ENCODE peak calls at places on chromosome 5, in six cellular contexts. One of them, this sample, is unnamed.

GRCh38 chr5:137621861-137622823 is 113.7 kb downstream of the KLHL3 start:
- DNase-seq in HepG2: no peak
- DNase-seq in K562: no peak
- DNase-seq in H1: no peak
- DNase-seq in GM12878: no peak
- DNase-seq in GM12891: no peak
- DNase-seq in this sample: no peak

GRCh38 chr5:15695171-15695676 is 195.2 kb downstream of the FBXL7 start:
- DNase-seq in GM12878: no peak
- DNase-seq in GM12891: no peak
- DNase-seq in H1: no peak
- DNase-seq in K562: no peak
- DNase-seq in HepG2: no peak
- DNase-seq in this sample: no peak

GRCh38 chr5:75113354-75113753 is 61.0 kb upstream of the GCNT4 start:
- DNase-seq in K562: no peak
- DNase-seq in GM12891: no peak
- DNase-seq in HepG2: no peak
- DNase-seq in H1: no peak
- DNase-seq in GM12878: no peak
- DNase-seq in this sample: no peak

GRCh38 chr5:96655506-96655905 is 6.7 kb upstream of the CAST start:
- DNase-seq in HepG2: no peak
- DNase-seq in K562: no peak
- DNase-seq in GM12878: no peak
- DNase-seq in GM12891: no peak
- DNase-seq in H1: no peak
- DNase-seq in this sample: no peak

GRCh38 chr5:161058751-161059150 is 206.7 kb upstream of the ATP10B start:
- DNase-seq in HepG2: no peak
- DNase-seq in H1: no peak
- DNase-seq in GM12891: no peak
- DNase-seq in K562: no peak
- DNase-seq in GM12878: no peak
- DNase-seq in this sample: no peak

GRCh38 chr5:111313017-111313724 is 89.0 kb downstream of the CAMK4 start:
- DNase-seq in HepG2: no peak
- DNase-seq in GM12878: no peak
- DNase-seq in H1: no peak
- DNase-seq in GM12891: no peak
- DNase-seq in K562: no peak
- DNase-seq in this sample: no peak

GRCh38 chr5:83744851-83745250 is 24.2 kb upstream of the HAPLN1 start:
- DNase-seq in GM12878: no peak
- DNase-seq in K562: no peak
- DNase-seq in H1: no peak
- DNase-seq in HepG2: no peak
- DNase-seq in GM12891: no peak
- DNase-seq in this sample: no peak

GRCh38 chr5:14880688-14881087 is 9.1 kb upstream of the ANKH start:
- DNase-seq in GM12891: no peak
- DNase-seq in HepG2: peak
- DNase-seq in K562: no peak
- DNase-seq in H1: no peak
- DNase-seq in GM12878: no peak
- DNase-seq in this sample: no peak

GRCh38 chr5:168808217-168808616 is 229.0 kb upstream of the PANK3 start:
- DNase-seq in HepG2: no peak
- DNase-seq in K562: no peak
- DNase-seq in GM12891: no peak
- DNase-seq in GM12878: no peak
- DNase-seq in H1: no peak
- DNase-seq in this sample: no peak

GRCh38 chr5:79143684-79144379 is 32.2 kb downstream of the BHMT start:
- DNase-seq in HepG2: no peak
- DNase-seq in GM12891: no peak
- DNase-seq in GM12878: no peak
- DNase-seq in H1: no peak
- DNase-seq in K562: peak
- DNase-seq in this sample: no peak

GRCh38 chr5:88944751-88945507 is 61.9 kb upstream of the MEF2C start:
- DNase-seq in GM12891: no peak
- DNase-seq in H1: no peak
- DNase-seq in GM12878: no peak
- DNase-seq in K562: no peak
- DNase-seq in HepG2: no peak
- DNase-seq in this sample: no peak

GRCh38 chr5:8721536-8721935 is 824.3 kb downstream of the SEMA5A start:
- DNase-seq in GM12878: no peak
- DNase-seq in GM12891: no peak
- DNase-seq in H1: no peak
- DNase-seq in K562: no peak
- DNase-seq in HepG2: no peak
- DNase-seq in this sample: no peak

GRCh38 chr5:76083555-76084495 is 642 bp downstream of the SV2C start:
- DNase-seq in GM12891: peak
- DNase-seq in GM12878: no peak
- DNase-seq in HepG2: no peak
- DNase-seq in H1: no peak
- DNase-seq in K562: no peak
- DNase-seq in this sample: peak

GRCh38 chr5:134142088-134142487 is 27.6 kb downstream of the TCF7 start:
- DNase-seq in GM12891: no peak
- DNase-seq in H1: no peak
- DNase-seq in K562: no peak
- DNase-seq in GM12878: no peak
- DNase-seq in HepG2: no peak
- DNase-seq in this sample: no peak

GRCh38 chr5:6491548-6492290 is 43.1 kb downstream of the UBE2QL1 start:
- DNase-seq in K562: no peak
- DNase-seq in H1: no peak
- DNase-seq in GM12878: no peak
- DNase-seq in HepG2: no peak
- DNase-seq in GM12891: no peak
- DNase-seq in this sample: no peak

GRCh38 chr5:6489786-6490185 is 41.1 kb downstream of the UBE2QL1 start:
- DNase-seq in GM12878: no peak
- DNase-seq in H1: no peak
- DNase-seq in GM12891: no peak
- DNase-seq in K562: no peak
- DNase-seq in HepG2: no peak
- DNase-seq in this sample: no peak

GRCh38 chr5:6492934-6493333 is 44.3 kb downstream of the UBE2QL1 start:
- DNase-seq in K562: no peak
- DNase-seq in GM12878: no peak
- DNase-seq in GM12891: no peak
- DNase-seq in H1: no peak
- DNase-seq in HepG2: no peak
- DNase-seq in this sample: no peak

GRCh38 chr5:6490246-6490645 is 41.6 kb downstream of the UBE2QL1 start:
- DNase-seq in H1: no peak
- DNase-seq in K562: no peak
- DNase-seq in GM12878: no peak
- DNase-seq in GM12891: no peak
- DNase-seq in HepG2: no peak
- DNase-seq in this sample: no peak

GRCh38 chr5:6490693-6491092 is 42.0 kb downstream of the UBE2QL1 start:
- DNase-seq in K562: no peak
- DNase-seq in H1: no peak
- DNase-seq in GM12878: no peak
- DNase-seq in GM12891: no peak
- DNase-seq in HepG2: no peak
- DNase-seq in this sample: no peak
- TF ChIP-seq TAF1 in K562: no peak
- TF ChIP-seq TAF1 in H1: no peak
- TF ChIP-seq TAF1 in GM12878: no peak
- TF ChIP-seq TAF1 in GM12891: no peak
- TF ChIP-seq TAF1 in HepG2: no peak
- TF ChIP-seq TAF1 in this sample: no peak

GRCh38 chr5:69093771-69094570 is at the start of gene SLC30A5:
- DNase-seq in H1: peak
- DNase-seq in GM12891: peak
- DNase-seq in HepG2: peak
- DNase-seq in K562: peak
- DNase-seq in GM12878: peak
- DNase-seq in this sample: peak
- TF ChIP-seq POLR2A in H1: no peak
- TF ChIP-seq POLR2A in GM12891: peak
- TF ChIP-seq POLR2A in HepG2: peak
- TF ChIP-seq POLR2A in K562: peak
- TF ChIP-seq POLR2A in GM12878: peak
- TF ChIP-seq POLR2A in this sample: peak

DNA sequence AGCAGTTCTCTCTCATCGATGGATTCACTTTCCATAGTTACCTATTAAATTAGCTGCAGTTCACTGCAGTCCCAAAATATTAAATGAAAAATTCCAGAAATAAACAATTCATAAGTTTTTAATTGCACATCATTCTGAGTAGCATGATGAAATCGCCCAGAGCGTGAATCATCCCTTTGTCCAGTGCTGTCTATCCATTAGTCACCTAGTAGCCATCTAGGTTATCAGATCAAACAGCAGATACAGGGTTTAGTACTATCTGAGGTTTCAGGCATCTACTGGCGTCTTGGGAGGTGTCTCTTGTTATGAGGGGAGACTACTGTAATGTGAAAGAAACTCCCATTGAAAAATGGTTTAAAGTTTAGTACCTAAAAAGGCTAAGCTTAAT is 190.1 kb downstream of the ARHGAP26 start:
- DNase-seq in GM12891: no peak
- DNase-seq in HepG2: peak
- DNase-seq in H1: no peak
- DNase-seq in K562: no peak
- DNase-seq in GM12878: no peak
- DNase-seq in this sample: no peak
- TF ChIP-seq TAF1 in GM12891: no peak
- TF ChIP-seq TAF1 in HepG2: no peak
- TF ChIP-seq TAF1 in H1: no peak
- TF ChIP-seq TAF1 in K562: no peak
- TF ChIP-seq TAF1 in GM12878: no peak
- TF ChIP-seq TAF1 in this sample: no peak

GRCh38 chr5:87412417-87413115 is at the start of gene CCNH:
- DNase-seq in GM12891: peak
- DNase-seq in GM12878: peak
- DNase-seq in H1: peak
- DNase-seq in K562: peak
- DNase-seq in HepG2: peak
- DNase-seq in this sample: peak
- TF ChIP-seq POLR2A in GM12891: peak
- TF ChIP-seq POLR2A in GM12878: peak
- TF ChIP-seq POLR2A in H1: peak
- TF ChIP-seq POLR2A in K562: peak
- TF ChIP-seq POLR2A in HepG2: peak
- TF ChIP-seq POLR2A in this sample: peak

DNA sequence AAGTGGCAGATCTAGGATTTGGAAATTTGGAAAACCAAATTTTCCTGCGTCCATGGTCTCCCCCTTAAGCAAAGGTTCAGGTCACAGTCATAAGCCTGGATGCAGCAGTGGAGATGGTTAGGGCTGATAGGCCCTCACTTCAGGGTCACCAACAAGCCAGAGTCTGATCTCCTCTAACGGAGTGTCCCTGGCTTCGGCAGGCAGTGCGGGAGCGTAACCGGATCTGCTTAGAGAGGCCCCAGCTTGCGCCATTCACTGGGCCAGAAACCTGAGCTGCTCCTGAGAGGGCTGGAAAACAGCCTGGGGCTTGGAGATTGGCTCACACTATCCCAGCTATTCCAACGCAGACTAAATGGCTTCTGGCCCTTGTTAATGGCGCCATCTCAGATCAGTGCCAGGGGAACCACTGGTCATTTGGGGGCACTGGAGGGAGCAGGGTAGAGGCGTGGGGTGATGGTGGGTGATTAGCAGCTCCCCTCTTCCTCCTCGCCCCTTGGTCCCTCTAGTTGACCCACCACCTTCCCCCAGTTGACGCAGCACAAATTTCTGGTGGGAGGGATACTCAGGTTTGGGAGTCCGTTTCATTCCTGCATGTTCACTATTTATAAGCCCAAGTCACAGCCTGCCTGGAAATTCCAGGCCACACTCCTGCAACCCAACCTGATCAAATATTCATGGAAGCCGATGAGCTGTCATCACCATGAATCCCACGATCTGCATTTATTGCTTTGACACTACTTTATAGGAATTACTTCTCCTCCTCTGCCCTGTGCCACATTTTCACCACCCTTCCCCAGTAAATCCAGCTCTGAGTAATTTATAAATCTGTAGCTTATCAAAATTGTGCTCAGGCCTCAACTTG is 134.6 kb upstream of the CPEB4 start:
- DNase-seq in HepG2: peak
- DNase-seq in GM12878: no peak
- DNase-seq in K562: peak
- DNase-seq in H1: peak
- DNase-seq in GM12891: no peak
- DNase-seq in this sample: no peak
- TF ChIP-seq TAF1 in HepG2: no peak
- TF ChIP-seq TAF1 in GM12878: no peak
- TF ChIP-seq TAF1 in K562: no peak
- TF ChIP-seq TAF1 in H1: no peak
- TF ChIP-seq TAF1 in GM12891: no peak
- TF ChIP-seq TAF1 in this sample: no peak

GRCh38 chr5:132293066-132293991 is 865 bp upstream of the SLC22A4 start:
- DNase-seq in GM12891: peak
- DNase-seq in H1: no peak
- DNase-seq in HepG2: peak
- DNase-seq in K562: peak
- DNase-seq in GM12878: no peak
- DNase-seq in this sample: peak
- TF ChIP-seq POLR2A in GM12891: no peak
- TF ChIP-seq POLR2A in H1: no peak
- TF ChIP-seq POLR2A in HepG2: peak
- TF ChIP-seq POLR2A in K562: no peak
- TF ChIP-seq POLR2A in GM12878: peak
- TF ChIP-seq POLR2A in this sample: peak

This sample was measured in GM12892.